ENCODE peak calls at places on chromosomes 4 and X, in five cellular contexts. C, N, L, T and B are unnamed samples.

GRCh38 chrX:137569470-137569891 is 3.6 kb downstream of the ZIC3 start:
- DNase-seq in L (no peak), T (no peak), C (no peak), N (no peak), B (no peak)

GRCh38 chr4:40811886-40812857 is 62.4 kb downstream of the NSUN7 start:
- DNase-seq in T (no peak), C (no peak), N (no peak), L (no peak), B (no peak)

GRCh38 chr4:23945521-23946017 is 55.7 kb upstream of the PPARGC1A start:
- DNase-seq in L (no peak), T (peak; percentile 8), N (no peak), C (no peak), B (no peak)

GRCh38 chrX:153725039-153725831 is 579 bp downstream of the ABCD1 start:
- DNase-seq in C (no peak), T (no peak), N (no peak), L (no peak), B (no peak)

GRCh38 chrX:55619547-55619946 is 3.7 kb upstream of the FOXR2 start:
- DNase-seq in T (no peak), C (no peak), L (no peak), N (no peak), B (no peak)

GRCh38 chr4:58843456-58843855 is 1733.3 kb upstream of the IGFBP7 start:
- DNase-seq in L (no peak), C (no peak), T (no peak), N (no peak), B (no peak)

GRCh38 chrX:104762641-104763040 is 196.6 kb downstream of the IL1RAPL2 start:
- DNase-seq in L (no peak), N (no peak), C (no peak), T (no peak), B (no peak)

GRCh38 chrX:44244008-44244407 is 99.5 kb downstream of the EFHC2 start:
- DNase-seq in T (peak; percentile 13), C (peak; percentile 38), L (peak; percentile 34), N (no peak), B (no peak)

GRCh38 chr4:53355919-53356521 is 9.8 kb downstream of the SCFD2 start:
- DNase-seq in N (no peak), L (no peak), T (no peak), C (no peak), B (no peak)

GRCh38 chr4:76987153-76987562 is 37.6 kb downstream of the SEPTIN11 start:
- DNase-seq in L (no peak), C (no peak), T (no peak), N (no peak), B (no peak)

GRCh38 chrX:30570505-30570904 is 7.1 kb downstream of the TASL start:
- DNase-seq in L (peak; percentile 5), N (no peak), T (no peak), C (peak; percentile 24), B (no peak)

GRCh38 chrX:84909151-84909550 is 94.5 kb upstream of the APOOL start:
- DNase-seq in N (no peak), T (no peak), L (no peak), C (no peak), B (no peak)

GRCh38 chr4:95361696-95361965 is 187.1 kb downstream of the UNC5C start:
- DNase-seq in T (no peak), C (no peak), L (no peak), N (no peak), B (no peak)

GRCh38 chr4:95360911-95361695 is 187.7 kb downstream of the UNC5C start:
- DNase-seq in N (no peak), L (no peak), C (no peak), T (no peak), B (no peak)

GRCh38 chr4:95360256-95360903 is 188.4 kb downstream of the UNC5C start:
- DNase-seq in C (no peak), L (no peak), T (no peak), N (no peak), B (no peak)

GRCh38 chr4:95355021-95355420 is 193.8 kb downstream of the UNC5C start:
- DNase-seq in T (no peak), L (no peak), C (no peak), N (no peak), B (no peak)

DNA sequence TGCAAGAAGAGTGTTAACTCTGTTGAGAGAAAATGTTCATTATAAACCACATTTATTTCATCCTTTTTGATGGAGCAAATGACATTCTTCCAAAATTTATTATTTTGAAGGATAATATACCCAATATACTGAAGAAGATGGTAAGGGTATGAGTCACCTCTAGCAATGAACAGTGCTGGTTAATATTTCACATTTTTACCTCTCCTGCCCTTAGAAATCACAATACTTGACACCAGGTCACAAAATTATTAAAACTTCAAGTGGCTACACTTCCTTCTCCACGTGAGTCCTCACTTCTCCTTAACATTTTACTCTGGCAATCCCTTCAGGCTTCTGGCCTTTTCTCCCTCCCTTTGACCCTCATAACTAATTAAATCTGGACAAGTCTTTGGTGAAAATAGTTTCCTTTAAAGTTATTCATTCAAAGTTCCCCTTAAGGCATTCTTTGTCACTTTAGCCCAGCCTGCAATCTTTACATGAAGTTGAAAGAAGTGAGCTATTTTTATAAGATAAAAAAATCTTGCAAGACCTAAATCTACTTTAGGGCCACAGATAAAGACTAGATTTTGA is 190.4 kb downstream of the UNC5C start:
- DNase-seq in T (no peak), N (no peak), C (no peak), L (no peak), B (no peak)
- H3K27ac ChIP-seq in T (no peak overlapping the region), N (no peak overlapping the region), C (no peak overlapping the region), L (no peak overlapping the region), B (no peak overlapping the region)

GRCh38 chr4:158111241-158111640 is 61.6 kb downstream of the GASK1B start:
- DNase-seq in C (no peak), N (no peak), L (no peak), T (no peak), B (no peak)
- H3K27ac ChIP-seq in C (no peak overlapping the region), N (no peak overlapping the region), L (no peak overlapping the region), T (no peak overlapping the region), B (no peak overlapping the region)

GRCh38 chrX:22220941-22221340 is 51.8 kb upstream of the CBLL2 start:
- DNase-seq in C (no peak), L (peak; percentile 57), T (peak; percentile 83), N (no peak), B (no peak)
- H3K27ac ChIP-seq in C (no peak overlapping the region), L (peak overlapping the region; percentile 48), T (no peak overlapping the region), N (no peak overlapping the region), B (no peak overlapping the region)

GRCh38 chr4:7774301-7775019 is 165.2 kb downstream of the AFAP1 start:
- DNase-seq in N (peak; percentile 44), C (no peak), L (no peak), T (no peak), B (no peak)

GRCh38 chr4:7771056-7771455 is 168.6 kb downstream of the AFAP1 start:
- DNase-seq in T (no peak), L (no peak), N (no peak), C (peak; percentile 28), B (no peak)

GRCh38 chr4:7773401-7774187 is 166.1 kb downstream of the AFAP1 start:
- DNase-seq in T (no peak), C (no peak), N (peak; percentile 76), L (no peak), B (no peak)

GRCh38 chr4:7771541-7772507 is 167.8 kb downstream of the AFAP1 start:
- DNase-seq in N (peak; percentile 70), C (no peak), L (no peak), T (no peak), B (no peak)

DNA sequence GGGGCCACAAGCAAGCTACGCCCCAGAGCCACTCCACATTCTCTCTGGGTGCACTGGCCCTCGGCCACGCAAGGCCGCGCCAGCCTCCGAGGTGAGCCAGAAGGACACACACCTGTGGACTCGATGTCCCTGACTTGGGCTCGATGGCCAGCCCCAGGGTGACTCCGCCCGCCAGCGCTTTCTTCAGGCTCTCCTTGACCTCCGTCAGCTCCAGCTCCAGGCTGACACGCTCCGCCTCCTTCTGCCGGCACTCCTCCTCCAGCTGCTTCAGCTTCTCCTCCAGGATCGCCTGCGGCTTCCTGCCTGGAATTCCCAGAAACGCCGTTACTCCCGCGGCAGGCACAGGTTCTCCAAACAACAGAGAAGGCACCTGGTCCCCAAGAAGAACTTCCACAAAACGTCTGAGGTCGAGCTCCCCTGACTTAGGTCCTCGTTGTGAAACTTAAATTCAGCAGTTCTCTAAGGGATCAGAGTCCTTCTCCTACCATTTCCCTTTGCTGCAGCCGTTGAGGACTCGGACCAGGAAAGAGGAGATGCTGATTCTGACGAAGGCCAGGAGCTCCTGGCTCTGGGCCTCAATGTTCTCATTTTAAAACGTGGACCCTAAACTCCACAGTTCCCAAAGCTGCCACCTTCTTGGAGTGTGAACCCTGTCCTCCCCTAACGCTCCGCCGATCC is 166.8 kb downstream of the AFAP1 start:
- DNase-seq in N (peak; percentile 83), C (no peak), T (no peak), L (no peak), B (no peak)
- H3K27ac ChIP-seq in N (no peak overlapping the region), C (no peak overlapping the region), T (no peak overlapping the region), L (no peak overlapping the region), B (no peak overlapping the region)

GRCh38 chr4:57163530-57164459 is 53.6 kb upstream of the IGFBP7 start:
- DNase-seq in T (peak; percentile 76), N (peak; percentile 82), C (peak; percentile 56), L (peak; percentile 95), B (peak; percentile 29)
- H3K27ac ChIP-seq in T (peak overlapping the region; percentile 81), N (peak overlapping the region; percentile 32), C (no peak overlapping the region), L (peak overlapping the region; percentile 22), B (no peak overlapping the region)

GRCh38 chr4:168128601-168129000 is 36.3 kb downstream of the ANXA10 start:
- DNase-seq in T (no peak), N (no peak), C (no peak), L (no peak), B (no peak)

GRCh38 chr4:168126952-168127351 is 34.6 kb downstream of the ANXA10 start:
- DNase-seq in T (no peak), L (no peak), C (no peak), N (no peak), B (no peak)

GRCh38 chr4:168119870-168120269 is 27.5 kb downstream of the ANXA10 start:
- DNase-seq in N (no peak), C (no peak), T (no peak), L (no peak), B (no peak)

GRCh38 chr4:168119100-168119499 is 26.8 kb downstream of the ANXA10 start:
- DNase-seq in N (no peak), L (peak; percentile 16), C (no peak), T (no peak), B (no peak)

DNA sequence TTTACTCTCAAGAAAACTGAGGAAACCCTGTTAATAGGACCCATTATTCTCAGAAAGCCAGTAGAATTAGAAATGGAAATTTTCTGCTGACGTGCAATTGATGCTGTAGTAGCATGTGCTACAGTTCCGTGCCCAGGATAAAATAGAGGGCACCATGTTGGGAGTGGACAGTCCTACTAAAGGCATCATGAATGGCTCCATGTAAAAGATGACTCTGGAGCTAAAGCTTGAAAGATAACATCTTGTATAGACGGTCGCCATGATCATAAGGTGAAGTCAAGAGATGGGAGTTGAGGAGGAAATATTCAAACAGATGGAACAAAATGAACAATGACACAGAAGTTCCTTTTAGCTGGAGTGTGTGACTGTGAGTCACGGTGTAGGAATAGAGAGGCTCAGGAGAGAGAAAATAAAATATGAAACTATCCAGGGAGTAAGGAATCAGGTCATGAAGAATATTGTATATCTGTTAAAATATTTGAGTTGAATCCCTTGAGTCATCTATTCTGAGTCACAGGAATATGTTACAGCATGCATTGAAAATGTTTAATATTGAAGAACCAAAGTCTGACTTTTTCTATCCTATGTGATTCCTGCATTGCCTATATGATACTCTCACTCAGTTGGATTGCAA is 31.8 kb downstream of the ANXA10 start:
- DNase-seq in N (no peak), L (peak; percentile 18), T (peak; percentile 74), C (no peak), B (no peak)
- H3K27ac ChIP-seq in N (no peak overlapping the region), L (no peak overlapping the region), T (no peak overlapping the region), C (no peak overlapping the region), B (no peak overlapping the region)